ENCODE peak calls at places on chromosome 13, in six cellular contexts. One of them, this sample, is unnamed.
A peak's percentile ranks its signal among the peaks of the same experiment; 100 is the strongest.

GRCh38 chr13:98454389-98454881 is 122.5 kb downstream of the STK24 start:
- DNase-seq in SJCRH30: peak; percentile 92
- DNase-seq in colonic mucosa: no peak
- DNase-seq in central memory CD4-positive, alpha-beta T cell: no peak
- DNase-seq in HuH-7: no peak
- DNase-seq in adipocyte: peak; percentile 88
- DNase-seq in this sample: no peak

GRCh38 chr13:70732611-70733010 is 624.4 kb upstream of the KLHL1 start:
- DNase-seq in central memory CD4-positive, alpha-beta T cell: no peak
- DNase-seq in HuH-7: no peak
- DNase-seq in adipocyte: no peak
- DNase-seq in SJCRH30: peak; percentile 42
- DNase-seq in colonic mucosa: no peak
- DNase-seq in this sample: no peak

GRCh38 chr13:99124695-99125334 is 75.8 kb upstream of the UBAC2 start:
- DNase-seq in SJCRH30: peak; percentile 16
- DNase-seq in HuH-7: no peak
- DNase-seq in colonic mucosa: no peak
- DNase-seq in adipocyte: peak; percentile 78
- DNase-seq in central memory CD4-positive, alpha-beta T cell: peak; percentile 12
- DNase-seq in this sample: peak; percentile 15

GRCh38 chr13:72849571-72849970 is 67.6 kb downstream of the PIBF1 start:
- DNase-seq in HuH-7: no peak
- DNase-seq in SJCRH30: no peak
- DNase-seq in colonic mucosa: no peak
- DNase-seq in central memory CD4-positive, alpha-beta T cell: no peak
- DNase-seq in adipocyte: peak; percentile 24
- DNase-seq in this sample: no peak

GRCh38 chr13:90615236-90615635 is 732.3 kb upstream of the MIR17HG start:
- DNase-seq in SJCRH30: no peak
- DNase-seq in adipocyte: no peak
- DNase-seq in central memory CD4-positive, alpha-beta T cell: no peak
- DNase-seq in colonic mucosa: no peak
- DNase-seq in HuH-7: no peak
- DNase-seq in this sample: no peak

GRCh38 chr13:28792992-28793391 is 27.1 kb upstream of the MTUS2 start:
- DNase-seq in colonic mucosa: no peak
- DNase-seq in adipocyte: peak; percentile 81
- DNase-seq in HuH-7: no peak
- DNase-seq in SJCRH30: no peak
- DNase-seq in central memory CD4-positive, alpha-beta T cell: no peak
- DNase-seq in this sample: no peak

GRCh38 chr13:45626731-45627374 is 11.3 kb upstream of the ERICH6B start:
- DNase-seq in central memory CD4-positive, alpha-beta T cell: no peak
- DNase-seq in SJCRH30: no peak
- DNase-seq in adipocyte: peak; percentile 26
- DNase-seq in colonic mucosa: no peak
- DNase-seq in HuH-7: no peak
- DNase-seq in this sample: no peak

GRCh38 chr13:28819046-28819747 is 942 bp upstream of the MTUS2 start:
- DNase-seq in central memory CD4-positive, alpha-beta T cell: no peak
- DNase-seq in SJCRH30: peak; percentile 50
- DNase-seq in colonic mucosa: no peak
- DNase-seq in adipocyte: peak; percentile 47
- DNase-seq in HuH-7: peak; percentile 34
- DNase-seq in this sample: peak; percentile 10

GRCh38 chr13:84446972-84447700 is 564.9 kb upstream of the SLITRK1 start:
- DNase-seq in SJCRH30: peak; percentile 69
- DNase-seq in HuH-7: no peak
- DNase-seq in colonic mucosa: no peak
- DNase-seq in adipocyte: peak; percentile 39
- DNase-seq in central memory CD4-positive, alpha-beta T cell: no peak
- DNase-seq in this sample: no peak

GRCh38 chr13:30802953-30803478 is 67.7 kb downstream of the ALOX5AP start:
- DNase-seq in central memory CD4-positive, alpha-beta T cell: peak; percentile 70
- DNase-seq in colonic mucosa: peak; percentile 87
- DNase-seq in adipocyte: peak; percentile 89
- DNase-seq in SJCRH30: peak; percentile 97
- DNase-seq in HuH-7: peak; percentile 76
- DNase-seq in this sample: peak; percentile 68

GRCh38 chr13:114088234-114088633 is 44.2 kb downstream of the RASA3 start:
- DNase-seq in HuH-7: no peak
- DNase-seq in SJCRH30: no peak
- DNase-seq in colonic mucosa: no peak
- DNase-seq in central memory CD4-positive, alpha-beta T cell: no peak
- DNase-seq in adipocyte: no peak
- DNase-seq in this sample: no peak

GRCh38 chr13:105436946-105437345 is 1098.5 kb downstream of the EFNB2 start:
- DNase-seq in colonic mucosa: no peak
- DNase-seq in central memory CD4-positive, alpha-beta T cell: no peak
- DNase-seq in SJCRH30: no peak
- DNase-seq in adipocyte: no peak
- DNase-seq in HuH-7: no peak
- DNase-seq in this sample: no peak

GRCh38 chr13:99261040-99261439 is 2.9 kb upstream of the GPR18 start:
- DNase-seq in colonic mucosa: no peak
- DNase-seq in central memory CD4-positive, alpha-beta T cell: no peak
- DNase-seq in adipocyte: no peak
- DNase-seq in HuH-7: peak; percentile 17
- DNase-seq in SJCRH30: no peak
- DNase-seq in this sample: no peak

GRCh38 chr13:40271931-40272775 is 394.3 kb downstream of the FOXO1 start:
- DNase-seq in central memory CD4-positive, alpha-beta T cell: no peak
- DNase-seq in HuH-7: no peak
- DNase-seq in SJCRH30: peak; percentile 74
- DNase-seq in adipocyte: peak; percentile 9
- DNase-seq in colonic mucosa: peak; percentile 31
- DNase-seq in this sample: no peak

GRCh38 chr13:112772929-112773328 is 83.1 kb downstream of the ATP11A start:
- DNase-seq in central memory CD4-positive, alpha-beta T cell: no peak
- DNase-seq in colonic mucosa: no peak
- DNase-seq in SJCRH30: no peak
- DNase-seq in adipocyte: no peak
- DNase-seq in HuH-7: no peak
- DNase-seq in this sample: no peak

GRCh38 chr13:78609464-78610205 is 6.3 kb upstream of the POU4F1 start:
- DNase-seq in central memory CD4-positive, alpha-beta T cell: no peak
- DNase-seq in SJCRH30: peak; percentile 50
- DNase-seq in adipocyte: no peak
- DNase-seq in HuH-7: no peak
- DNase-seq in colonic mucosa: no peak
- DNase-seq in this sample: no peak

This sample was measured in K562.